ENCODE peak calls at places on chromosomes 1 and 21, in seven cellular contexts. A, R, T, B, X, Z and K are unnamed samples.
A peak's percentile ranks its signal among the peaks of the same experiment; 100 is the strongest.

GRCh38 chr1:12232221-12232620 is 2.4 kb downstream of the VPS13D start:
- DNase-seq in B (no peak), X (no peak), Z (no peak), A (no peak), R (no peak), T (no peak), K (no peak)

GRCh38 chr1:110088739-110089316 is 18.4 kb upstream of the ALX3 start:
- DNase-seq in B (no peak), X (no peak), R (no peak), T (no peak), Z (no peak), A (no peak), K (no peak)

GRCh38 chr1:45334308-45335245 is 5.4 kb upstream of the TOE1 start:
- DNase-seq in B (peak; percentile 56), R (peak; percentile 16), T (no peak), X (no peak), A (no peak), Z (peak; percentile 35), K (peak; percentile 79)

GRCh38 chr1:200317236-200317635 is 92.6 kb downstream of the ZNF281 start:
- DNase-seq in X (peak; percentile 54), T (no peak), A (no peak), Z (peak; percentile 55), B (no peak), R (peak; percentile 90), K (no peak)

GRCh38 chr1:46410156-46411009 is 16.3 kb downstream of the FAAH start:
- DNase-seq in Z (no peak), B (no peak), R (peak; percentile 29), T (no peak), A (no peak), X (no peak), K (no peak)

GRCh38 chr1:2548068-2548589 is 8.0 kb upstream of the TNFRSF14 start:
- DNase-seq in T (no peak), R (peak; percentile 56), B (peak; percentile 91), A (peak; percentile 76), X (peak; percentile 63), Z (peak; percentile 88), K (peak; percentile 84)

GRCh38 chr1:147579532-147580199 is 38.4 kb downstream of the BCL9 start:
- DNase-seq in A (no peak), Z (no peak), T (no peak), R (peak; percentile 80), B (no peak), X (peak; percentile 80), K (no peak)

GRCh38 chr1:231691618-231692259 is 65.1 kb downstream of the DISC1 start:
- DNase-seq in T (peak; percentile 38), R (peak; percentile 47), X (peak; percentile 52), A (peak; percentile 6), B (peak; percentile 76), Z (peak; percentile 62), K (peak; percentile 73)

GRCh38 chr1:12177999-12178441 is 11.2 kb downstream of the TNFRSF1B start:
- DNase-seq in R (peak; percentile 93), A (no peak), B (peak; percentile 46), T (no peak), X (peak; percentile 94), Z (peak; percentile 55), K (no peak)

GRCh38 chr1:162822391-162823200 is 32.1 kb downstream of the HSD17B7 start:
- DNase-seq in A (peak; percentile 23), X (peak; percentile 22), Z (no peak), T (peak; percentile 44), B (peak; percentile 85), R (no peak), K (peak; percentile 82)

GRCh38 chr1:234533975-234534876 is 55.2 kb upstream of the TARBP1 start:
- DNase-seq in A (no peak), R (peak; percentile 98), B (no peak), T (no peak), X (peak; percentile 94), Z (peak; percentile 64), K (no peak)

GRCh38 chr1:113714606-113715269 is 44.5 kb downstream of the PHTF1 start:
- DNase-seq in T (no peak), X (no peak), R (no peak), B (no peak), Z (no peak), A (no peak), K (peak; percentile 54)

DNA sequence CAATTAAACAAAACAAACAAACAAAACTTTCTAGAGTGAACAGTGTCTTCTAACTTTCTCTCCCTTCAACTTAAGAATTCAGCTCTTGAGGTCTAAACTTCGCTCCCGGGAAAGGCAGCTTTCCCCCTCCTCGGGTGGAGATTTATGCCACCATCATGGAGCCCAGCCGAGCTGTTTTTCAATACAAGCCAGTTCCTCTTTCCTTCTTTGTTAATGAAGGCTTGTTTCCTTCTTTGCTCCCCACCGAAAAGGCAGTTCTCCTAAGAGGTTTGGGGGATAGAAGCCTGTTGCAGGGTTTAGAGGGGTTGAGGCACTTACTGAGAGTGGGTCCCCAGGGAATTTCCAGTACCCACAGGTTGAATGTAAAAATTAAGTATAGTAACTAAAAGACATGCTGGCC is 26.5 kb downstream of the OLIG1 start:
- DNase-seq in Z (no peak), X (no peak), R (no peak), A (no peak), B (no peak), T (no peak), K (no peak)
- H4K8ac ChIP-seq in Z (no peak overlapping the region), X (no peak overlapping the region), R (no peak overlapping the region), A (no peak overlapping the region), B (no peak overlapping the region), T (no peak overlapping the region), K (no peak overlapping the region)

GRCh38 chr1:150008699-150009098 is 1.8 kb downstream of the OTUD7B start:
- DNase-seq in B (no peak), X (no peak), A (no peak), R (no peak), T (no peak), Z (no peak), K (no peak)
- H3K9ac ChIP-seq in B (peak overlapping the region; percentile 86), X (peak overlapping the region; percentile 100), A (no peak overlapping the region), R (peak overlapping the region; percentile 97), T (peak overlapping the region; percentile 53), Z (no peak overlapping the region), K (peak overlapping the region; percentile 76)

DNA sequence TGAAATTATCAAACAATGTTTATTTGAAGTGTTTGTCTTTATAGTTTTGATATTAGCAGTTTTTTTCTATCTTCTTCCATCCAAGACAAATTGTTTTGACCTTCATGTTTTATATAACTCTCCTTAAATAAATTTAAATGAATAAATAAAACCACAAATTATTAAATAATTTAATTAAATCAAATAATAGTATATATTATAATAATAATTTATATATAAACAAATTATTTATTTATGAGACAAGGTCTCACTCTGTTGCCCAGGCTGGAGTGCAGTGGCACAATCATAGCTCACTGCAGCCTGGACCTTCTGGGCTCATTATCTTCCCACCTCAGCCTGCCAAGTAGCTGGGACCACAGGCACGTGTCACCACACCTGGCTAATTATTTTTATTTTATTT is 12.4 kb upstream of the PWP2 start:
- DNase-seq in X (no peak), R (no peak), Z (no peak), A (no peak), T (no peak), B (no peak), K (no peak)
- H2AK5ac ChIP-seq in X (no peak overlapping the region), R (peak overlapping the region; percentile 39), Z (no peak overlapping the region), A (no peak overlapping the region), T (no peak overlapping the region), B (no peak overlapping the region), K (no peak overlapping the region)

GRCh38 chr1:67966666-67967009 is 83.8 kb downstream of the DIRAS3 start:
- DNase-seq in X (no peak), A (no peak), B (no peak), Z (no peak), R (no peak), T (no peak), K (no peak)
- H4K8ac ChIP-seq in X (no peak overlapping the region), A (no peak overlapping the region), B (no peak overlapping the region), Z (no peak overlapping the region), R (no peak overlapping the region), T (no peak overlapping the region), K (no peak overlapping the region)

GRCh38 chr21:37075214-37075770 is 2.2 kb downstream of the TTC3 start:
- DNase-seq in B (no peak), A (no peak), R (no peak), T (no peak), Z (no peak), X (no peak), K (no peak)
- H3K9ac ChIP-seq in B (no peak overlapping the region), A (no peak overlapping the region), R (no peak overlapping the region), T (no peak overlapping the region), Z (no peak overlapping the region), X (peak overlapping the region; percentile 81), K (no peak overlapping the region)

DNA sequence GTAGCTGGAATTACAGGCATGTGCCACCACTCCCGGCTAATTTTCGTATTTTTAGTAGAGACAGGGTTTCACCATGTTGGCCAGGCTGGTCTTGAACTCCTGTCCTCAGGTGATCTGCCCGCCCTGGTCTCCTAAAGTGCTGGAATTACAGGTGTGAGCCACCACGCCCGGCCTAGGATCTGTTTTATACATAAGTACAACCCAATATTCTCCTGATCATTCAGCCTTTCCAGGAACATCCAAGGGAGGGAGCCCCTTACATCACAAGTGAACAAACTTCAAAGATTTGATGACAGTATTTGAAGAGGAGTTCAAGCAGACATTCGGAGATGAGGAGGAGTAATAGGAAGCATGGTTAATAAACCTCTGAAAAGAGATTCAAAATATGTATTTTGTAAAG is 54.9 kb upstream of the RAB3GAP2 start:
- DNase-seq in T (no peak), B (no peak), X (no peak), A (no peak), Z (peak; percentile 18), R (no peak), K (no peak)
- H2AK5ac ChIP-seq in T (no peak overlapping the region), B (no peak overlapping the region), X (no peak overlapping the region), A (no peak overlapping the region), Z (no peak overlapping the region), R (no peak overlapping the region), K (no peak overlapping the region)

GRCh38 chr1:13908128-13908527 is 208.1 kb downstream of the PRDM2 start:
- DNase-seq in R (no peak), T (no peak), B (no peak), A (no peak), Z (no peak), X (no peak), K (no peak)
- H4K8ac ChIP-seq in R (no peak overlapping the region), T (no peak overlapping the region), B (no peak overlapping the region), A (no peak overlapping the region), Z (no peak overlapping the region), X (no peak overlapping the region), K (no peak overlapping the region)